ENCODE peak calls at places on chromosomes 4 and X, in seven cellular contexts. One of them, this sample, is unnamed.

GRCh38 chrX:11530621-11531020 is 135.1 kb downstream of the ARHGAP6 start:
- DNase-seq in right atrium auricular region: no peak
- DNase-seq in GM12891: no peak
- DNase-seq in upper lobe of left lung: no peak
- DNase-seq in AG08395: no peak
- DNase-seq in stimulated activated naive B cell treated with anti-CD40 and anti-IgM and Interleukin-4, amounts not matched to agents 10 μg/mL and 1 μg/mL and 100 μg/mL, for 72 hours: no peak
- DNase-seq in activated T-helper 9 cell treated with anti-CD3 and anti-CD28 coated beads, Interleukin-2, amount 50 U/mL, for 16 hours: no peak
- DNase-seq in this sample: no peak

GRCh38 chr4:38523524-38524448 is 140.2 kb upstream of the KLF3 start:
- DNase-seq in right atrium auricular region: no peak
- DNase-seq in GM12891: no peak
- DNase-seq in upper lobe of left lung: no peak
- DNase-seq in AG08395: no peak
- DNase-seq in stimulated activated naive B cell treated with anti-CD40 and anti-IgM and Interleukin-4, amounts not matched to agents 10 μg/mL and 1 μg/mL and 100 μg/mL, for 72 hours: peak
- DNase-seq in activated T-helper 9 cell treated with anti-CD3 and anti-CD28 coated beads, Interleukin-2, amount 50 U/mL, for 16 hours: peak
- DNase-seq in this sample: no peak

GRCh38 chrX:27276751-27277150 is 186.4 kb downstream of the PPP4R3C start:
- DNase-seq in right atrium auricular region: no peak
- DNase-seq in GM12891: no peak
- DNase-seq in upper lobe of left lung: no peak
- DNase-seq in AG08395: no peak
- DNase-seq in stimulated activated naive B cell treated with anti-CD40 and anti-IgM and Interleukin-4, amounts not matched to agents 10 μg/mL and 1 μg/mL and 100 μg/mL, for 72 hours: no peak
- DNase-seq in activated T-helper 9 cell treated with anti-CD3 and anti-CD28 coated beads, Interleukin-2, amount 50 U/mL, for 16 hours: no peak
- DNase-seq in this sample: peak

GRCh38 chrX:118723376-118723775 is 4.0 kb upstream of the IL13RA1 start:
- DNase-seq in right atrium auricular region: no peak
- DNase-seq in GM12891: no peak
- DNase-seq in upper lobe of left lung: no peak
- DNase-seq in AG08395: no peak
- DNase-seq in stimulated activated naive B cell treated with anti-CD40 and anti-IgM and Interleukin-4, amounts not matched to agents 10 μg/mL and 1 μg/mL and 100 μg/mL, for 72 hours: no peak
- DNase-seq in activated T-helper 9 cell treated with anti-CD3 and anti-CD28 coated beads, Interleukin-2, amount 50 U/mL, for 16 hours: no peak
- DNase-seq in this sample: no peak

GRCh38 chrX:108361316-108361715 is 76.9 kb downstream of the COL4A6 start:
- DNase-seq in right atrium auricular region: no peak
- DNase-seq in GM12891: no peak
- DNase-seq in upper lobe of left lung: no peak
- DNase-seq in AG08395: no peak
- DNase-seq in stimulated activated naive B cell treated with anti-CD40 and anti-IgM and Interleukin-4, amounts not matched to agents 10 μg/mL and 1 μg/mL and 100 μg/mL, for 72 hours: no peak
- DNase-seq in activated T-helper 9 cell treated with anti-CD3 and anti-CD28 coated beads, Interleukin-2, amount 50 U/mL, for 16 hours: no peak
- DNase-seq in this sample: no peak

GRCh38 chr4:70741872-70742271 is 20.1 kb downstream of the RUFY3 start:
- DNase-seq in right atrium auricular region: no peak
- DNase-seq in GM12891: no peak
- DNase-seq in upper lobe of left lung: no peak
- DNase-seq in AG08395: peak
- DNase-seq in stimulated activated naive B cell treated with anti-CD40 and anti-IgM and Interleukin-4, amounts not matched to agents 10 μg/mL and 1 μg/mL and 100 μg/mL, for 72 hours: no peak
- DNase-seq in activated T-helper 9 cell treated with anti-CD3 and anti-CD28 coated beads, Interleukin-2, amount 50 U/mL, for 16 hours: no peak
- DNase-seq in this sample: no peak

GRCh38 chr4:145066063-145066501 is 31.9 kb downstream of the ANAPC10 start:
- DNase-seq in right atrium auricular region: no peak
- DNase-seq in GM12891: no peak
- DNase-seq in upper lobe of left lung: no peak
- DNase-seq in AG08395: no peak
- DNase-seq in stimulated activated naive B cell treated with anti-CD40 and anti-IgM and Interleukin-4, amounts not matched to agents 10 μg/mL and 1 μg/mL and 100 μg/mL, for 72 hours: no peak
- DNase-seq in activated T-helper 9 cell treated with anti-CD3 and anti-CD28 coated beads, Interleukin-2, amount 50 U/mL, for 16 hours: no peak
- DNase-seq in this sample: peak

GRCh38 chr4:184528713-184529112 is 54.4 kb upstream of the IRF2 start:
- DNase-seq in right atrium auricular region: no peak
- DNase-seq in GM12891: no peak
- DNase-seq in upper lobe of left lung: no peak
- DNase-seq in AG08395: no peak
- DNase-seq in stimulated activated naive B cell treated with anti-CD40 and anti-IgM and Interleukin-4, amounts not matched to agents 10 μg/mL and 1 μg/mL and 100 μg/mL, for 72 hours: no peak
- DNase-seq in activated T-helper 9 cell treated with anti-CD3 and anti-CD28 coated beads, Interleukin-2, amount 50 U/mL, for 16 hours: no peak
- DNase-seq in this sample: no peak

GRCh38 chr4:1223841-1224809 is 24.8 kb downstream of the CTBP1 start:
- DNase-seq in right atrium auricular region: no peak
- DNase-seq in GM12891: no peak
- DNase-seq in upper lobe of left lung: peak
- DNase-seq in AG08395: no peak
- DNase-seq in stimulated activated naive B cell treated with anti-CD40 and anti-IgM and Interleukin-4, amounts not matched to agents 10 μg/mL and 1 μg/mL and 100 μg/mL, for 72 hours: no peak
- DNase-seq in activated T-helper 9 cell treated with anti-CD3 and anti-CD28 coated beads, Interleukin-2, amount 50 U/mL, for 16 hours: no peak
- DNase-seq in this sample: no peak

GRCh38 chr4:83212041-83212851 is 72.4 kb downstream of the COQ2 start:
- DNase-seq in right atrium auricular region: no peak
- DNase-seq in GM12891: no peak
- DNase-seq in upper lobe of left lung: no peak
- DNase-seq in AG08395: no peak
- DNase-seq in stimulated activated naive B cell treated with anti-CD40 and anti-IgM and Interleukin-4, amounts not matched to agents 10 μg/mL and 1 μg/mL and 100 μg/mL, for 72 hours: peak
- DNase-seq in activated T-helper 9 cell treated with anti-CD3 and anti-CD28 coated beads, Interleukin-2, amount 50 U/mL, for 16 hours: peak
- DNase-seq in this sample: no peak

GRCh38 chr4:70768301-70768948 is 46.7 kb downstream of the RUFY3 start:
- DNase-seq in right atrium auricular region: no peak
- DNase-seq in GM12891: no peak
- DNase-seq in upper lobe of left lung: no peak
- DNase-seq in AG08395: no peak
- DNase-seq in stimulated activated naive B cell treated with anti-CD40 and anti-IgM and Interleukin-4, amounts not matched to agents 10 μg/mL and 1 μg/mL and 100 μg/mL, for 72 hours: no peak
- DNase-seq in activated T-helper 9 cell treated with anti-CD3 and anti-CD28 coated beads, Interleukin-2, amount 50 U/mL, for 16 hours: no peak
- DNase-seq in this sample: peak

GRCh38 chr4:8219236-8219635 is 20.1 kb downstream of the SH3TC1 start:
- DNase-seq in right atrium auricular region: no peak
- DNase-seq in GM12891: no peak
- DNase-seq in upper lobe of left lung: peak
- DNase-seq in AG08395: no peak
- DNase-seq in stimulated activated naive B cell treated with anti-CD40 and anti-IgM and Interleukin-4, amounts not matched to agents 10 μg/mL and 1 μg/mL and 100 μg/mL, for 72 hours: no peak
- DNase-seq in activated T-helper 9 cell treated with anti-CD3 and anti-CD28 coated beads, Interleukin-2, amount 50 U/mL, for 16 hours: no peak
- DNase-seq in this sample: no peak

GRCh38 chr4:41514169-41514568 is 23.8 kb upstream of the LIMCH1 start:
- DNase-seq in right atrium auricular region: no peak
- DNase-seq in GM12891: no peak
- DNase-seq in upper lobe of left lung: no peak
- DNase-seq in AG08395: no peak
- DNase-seq in stimulated activated naive B cell treated with anti-CD40 and anti-IgM and Interleukin-4, amounts not matched to agents 10 μg/mL and 1 μg/mL and 100 μg/mL, for 72 hours: no peak
- DNase-seq in activated T-helper 9 cell treated with anti-CD3 and anti-CD28 coated beads, Interleukin-2, amount 50 U/mL, for 16 hours: no peak
- DNase-seq in this sample: no peak

GRCh38 chr4:42671431-42672194 is 14.7 kb upstream of the ATP8A1 start:
- DNase-seq in right atrium auricular region: no peak
- DNase-seq in GM12891: no peak
- DNase-seq in upper lobe of left lung: no peak
- DNase-seq in AG08395: no peak
- DNase-seq in stimulated activated naive B cell treated with anti-CD40 and anti-IgM and Interleukin-4, amounts not matched to agents 10 μg/mL and 1 μg/mL and 100 μg/mL, for 72 hours: no peak
- DNase-seq in activated T-helper 9 cell treated with anti-CD3 and anti-CD28 coated beads, Interleukin-2, amount 50 U/mL, for 16 hours: no peak
- DNase-seq in this sample: peak

GRCh38 chrX:51496501-51497291 is at the start of gene NUDT11:
- DNase-seq in right atrium auricular region: no peak
- DNase-seq in GM12891: no peak
- DNase-seq in upper lobe of left lung: peak
- DNase-seq in AG08395: peak
- DNase-seq in stimulated activated naive B cell treated with anti-CD40 and anti-IgM and Interleukin-4, amounts not matched to agents 10 μg/mL and 1 μg/mL and 100 μg/mL, for 72 hours: peak
- DNase-seq in activated T-helper 9 cell treated with anti-CD3 and anti-CD28 coated beads, Interleukin-2, amount 50 U/mL, for 16 hours: peak
- DNase-seq in this sample: no peak

GRCh38 chrX:2484721-2485459 is 15.9 kb downstream of the DHRSX start:
- DNase-seq in right atrium auricular region: no peak
- DNase-seq in GM12891: no peak
- DNase-seq in upper lobe of left lung: no peak
- DNase-seq in AG08395: peak
- DNase-seq in stimulated activated naive B cell treated with anti-CD40 and anti-IgM and Interleukin-4, amounts not matched to agents 10 μg/mL and 1 μg/mL and 100 μg/mL, for 72 hours: no peak
- DNase-seq in activated T-helper 9 cell treated with anti-CD3 and anti-CD28 coated beads, Interleukin-2, amount 50 U/mL, for 16 hours: no peak
- DNase-seq in this sample: no peak

GRCh38 chrX:72621163-72621562 is 48.5 kb upstream of the HDAC8 start:
- DNase-seq in right atrium auricular region: no peak
- DNase-seq in GM12891: no peak
- DNase-seq in upper lobe of left lung: no peak
- DNase-seq in AG08395: no peak
- DNase-seq in stimulated activated naive B cell treated with anti-CD40 and anti-IgM and Interleukin-4, amounts not matched to agents 10 μg/mL and 1 μg/mL and 100 μg/mL, for 72 hours: no peak
- DNase-seq in activated T-helper 9 cell treated with anti-CD3 and anti-CD28 coated beads, Interleukin-2, amount 50 U/mL, for 16 hours: no peak
- DNase-seq in this sample: no peak

GRCh38 chr4:101439926-101440325 is 92.6 kb upstream of the PPP3CA start:
- DNase-seq in right atrium auricular region: no peak
- DNase-seq in GM12891: no peak
- DNase-seq in upper lobe of left lung: no peak
- DNase-seq in AG08395: peak
- DNase-seq in stimulated activated naive B cell treated with anti-CD40 and anti-IgM and Interleukin-4, amounts not matched to agents 10 μg/mL and 1 μg/mL and 100 μg/mL, for 72 hours: no peak
- DNase-seq in activated T-helper 9 cell treated with anti-CD3 and anti-CD28 coated beads, Interleukin-2, amount 50 U/mL, for 16 hours: no peak
- DNase-seq in this sample: no peak

GRCh38 chrX:23223169-23223568 is 111.5 kb upstream of the PTCHD1 start:
- DNase-seq in right atrium auricular region: no peak
- DNase-seq in GM12891: no peak
- DNase-seq in upper lobe of left lung: no peak
- DNase-seq in AG08395: no peak
- DNase-seq in stimulated activated naive B cell treated with anti-CD40 and anti-IgM and Interleukin-4, amounts not matched to agents 10 μg/mL and 1 μg/mL and 100 μg/mL, for 72 hours: no peak
- DNase-seq in activated T-helper 9 cell treated with anti-CD3 and anti-CD28 coated beads, Interleukin-2, amount 50 U/mL, for 16 hours: no peak
- DNase-seq in this sample: no peak

GRCh38 chr4:7876096-7876993 is 63.3 kb downstream of the AFAP1 start:
- DNase-seq in right atrium auricular region: no peak
- DNase-seq in GM12891: no peak
- DNase-seq in upper lobe of left lung: no peak
- DNase-seq in AG08395: peak
- DNase-seq in stimulated activated naive B cell treated with anti-CD40 and anti-IgM and Interleukin-4, amounts not matched to agents 10 μg/mL and 1 μg/mL and 100 μg/mL, for 72 hours: no peak
- DNase-seq in activated T-helper 9 cell treated with anti-CD3 and anti-CD28 coated beads, Interleukin-2, amount 50 U/mL, for 16 hours: peak
- DNase-seq in this sample: no peak

This sample was measured in dermis microvascular lymphatic vessel endothelial cell.